ENCODE peak calls at places on chromosomes 5 and 9, in eight cellular contexts. Z is activated CD8-positive, alpha-beta memory T cell treated with anti-CD3 and anti-CD28 coated beads, Interleukin-2, amount 10 ng/mL, durations not matched to agents 7 days and 5 days; P is activated B cell treated with CpG ODN at 0.5 μM for 24 hours; T is HepG2; Q is stimulated activated naive CD8-positive, alpha-beta T cell treated with anti-CD3 and anti-CD28 coated beads, Interleukin-15, Interleukin-2, amounts not matched to agents 100 U/mL and 50 U/mL, for 24 hours; G is CD4-positive, alpha-beta T cell; S is activated naive CD4-positive, alpha-beta T cell treated with anti-CD3 and anti-CD28 coated beads, Interleukin-2, amount 50 U/mL, for 72 hours; R is sciatic nerve. O is an unnamed sample.

GRCh38 chr5:118637947-118638670 is 350.2 kb downstream of the DTWD2 start:
- ATAC-seq in G (no peak), R (no peak), S (no peak), Z (no peak), T (no peak), Q (no peak), P (no peak), O (no peak)

GRCh38 chr5:75484605-75485004 is 26.8 kb downstream of the CERT1 start:
- ATAC-seq in T (no peak), S (no peak), Z (no peak), G (no peak), Q (no peak), R (no peak), P (no peak), O (no peak)

GRCh38 chr5:141330299-141331080 is at the start of gene PCDHGA1:
- ATAC-seq in G (peak), S (no peak), T (peak), Q (no peak), Z (peak), R (no peak), P (peak), O (peak)

GRCh38 chr5:140261403-140262171 is 41.3 kb downstream of the PFDN1 start:
- ATAC-seq in R (peak), Z (peak), Q (peak), G (peak), P (no peak), S (peak), T (peak), O (peak)

GRCh38 chr5:132952829-132953228 is 10.6 kb downstream of the AFF4 start:
- ATAC-seq in Q (no peak), T (no peak), P (no peak), S (no peak), G (no peak), Z (no peak), R (no peak), O (no peak)

GRCh38 chr5:58015175-58015574 is 444.7 kb downstream of the PLK2 start:
- ATAC-seq in R (no peak), P (no peak), Z (no peak), T (no peak), Q (no peak), S (no peak), G (no peak), O (no peak)

GRCh38 chr9:21709464-21710058 is 92.9 kb upstream of the MTAP start:
- ATAC-seq in S (peak), P (peak), T (peak), Z (peak), Q (peak), G (peak), R (peak), O (peak)

GRCh38 chr9:110095776-110096175 is 112.2 kb downstream of the C9orf152 start:
- ATAC-seq in S (no peak), T (no peak), Z (no peak), P (no peak), R (no peak), Q (no peak), G (no peak), O (no peak)

GRCh38 chr9:16022228-16022627 is 469.4 kb downstream of the CCDC171 start:
- ATAC-seq in P (no peak), G (no peak), T (no peak), S (no peak), R (no peak), Z (no peak), Q (no peak), O (no peak)

GRCh38 chr9:125467341-125467740 is 205.7 kb downstream of the GAPVD1 start:
- ATAC-seq in Z (no peak), G (no peak), P (no peak), T (no peak), R (no peak), Q (no peak), S (no peak), O (no peak)

GRCh38 chr9:89619739-89620138 is 14.9 kb downstream of the GADD45G start:
- ATAC-seq in Z (no peak), G (no peak), S (no peak), R (no peak), Q (no peak), P (no peak), T (no peak), O (no peak)

GRCh38 chr9:35616681-35617459 is 1.3 kb downstream of the CD72 start:
- ATAC-seq in P (peak), Q (peak), S (peak), Z (peak), T (no peak), R (peak), G (peak), O (peak)

GRCh38 chr5:57816108-57816507 is 333.5 kb upstream of the ACTBL2 start:
- ATAC-seq in Q (no peak), P (no peak), G (no peak), Z (no peak), T (no peak), R (peak), S (peak), O (peak)

GRCh38 chr5:59039003-59039295 is 456.1 kb downstream of the RAB3C start:
- ATAC-seq in S (no peak), G (no peak), R (peak), Q (no peak), Z (peak), P (no peak), T (peak), O (peak)

GRCh38 chr9:128412120-128412790 is 8.4 kb upstream of the CERCAM start:
- ATAC-seq in T (peak), G (peak), Z (peak), Q (peak), P (no peak), R (no peak), S (peak), O (peak)

GRCh38 chr5:134649163-134649916 is 755 bp downstream of the SEC24A start:
- ATAC-seq in T (peak), P (peak), R (peak), G (no peak), Z (peak), Q (no peak), S (no peak), O (peak)

GRCh38 chr9:114419796-114420195 is 32.0 kb upstream of the AKNA start:
- ATAC-seq in S (no peak), P (no peak), Q (no peak), G (no peak), R (no peak), T (no peak), Z (no peak), O (no peak)

GRCh38 chr5:54761213-54761701 is 224.1 kb downstream of the ESM1 start:
- ATAC-seq in R (peak), T (no peak), G (no peak), Z (no peak), Q (no peak), P (no peak), S (no peak), O (peak)

GRCh38 chr5:135064235-135064570 is 30.2 kb upstream of the PITX1 start:
- ATAC-seq in T (no peak), R (no peak), G (no peak), Z (no peak), Q (no peak), S (no peak), P (no peak), O (no peak)

GRCh38 chr5:173210877-173211276 is 24.1 kb downstream of the NKX2-5 start:
- ATAC-seq in S (no peak), P (no peak), Q (no peak), G (no peak), Z (no peak), R (no peak), T (no peak), O (no peak)

GRCh38 chr9:33465596-33466564 is 7.8 kb downstream of the NOL6 start:
- ATAC-seq in R (no peak), Z (peak), Q (no peak), T (no peak), S (no peak), P (no peak), G (no peak), O (no peak)

GRCh38 chr9:131719262-131719908 is 20.5 kb downstream of the RAPGEF1 start:
- ATAC-seq in T (no peak), Q (no peak), Z (peak), R (peak), S (peak), G (peak), P (peak), O (peak)

GRCh38 chr5:78751872-78752271 is 103.3 kb upstream of the LHFPL2 start:
- ATAC-seq in G (no peak), S (no peak), Z (no peak), T (no peak), Q (no peak), P (no peak), R (no peak), O (no peak)

GRCh38 chr9:116641292-116642059 is 45.6 kb upstream of the TRIM32 start:
- ATAC-seq in R (peak), P (no peak), Z (no peak), S (no peak), T (no peak), Q (no peak), G (no peak), O (no peak)

GRCh38 chr9:89410022-89410421 is 87.9 kb downstream of the SEMA4D start:
- ATAC-seq in T (no peak), Q (no peak), S (peak), P (no peak), R (no peak), Z (no peak), G (no peak), O (no peak)

GRCh38 chr5:180689071-180689694 is 39.8 kb upstream of the FLT4 start:
- ATAC-seq in P (no peak), Q (peak), Z (peak), G (peak), R (no peak), T (no peak), S (peak), O (no peak)

GRCh38 chr5:78659714-78660113 is 11.1 kb upstream of the LHFPL2 start:
- ATAC-seq in P (no peak), T (no peak), S (no peak), Z (no peak), R (no peak), G (no peak), Q (no peak), O (no peak)

GRCh38 chr9:4929917-4930316 is 55.2 kb upstream of the JAK2 start:
- ATAC-seq in P (no peak), R (no peak), Z (no peak), G (no peak), Q (no peak), T (no peak), S (no peak), O (no peak)

GRCh38 chr5:95907740-95908706 is 53.6 kb downstream of the ELL2 start:
- ATAC-seq in S (no peak), P (no peak), Z (no peak), T (peak), R (no peak), Q (no peak), G (no peak), O (no peak)

GRCh38 chr5:102451082-102451481 is 47.7 kb downstream of the SLCO6A1 start:
- ATAC-seq in T (peak), G (no peak), R (no peak), P (no peak), Q (no peak), Z (no peak), S (no peak), O (no peak)

GRCh38 chr5:33422191-33422590 is 18.6 kb upstream of the TARS1 start:
- ATAC-seq in R (no peak), P (no peak), Q (no peak), G (no peak), T (no peak), S (no peak), Z (no peak), O (peak)

GRCh38 chr9:14747116-14747515 is 24.6 kb upstream of the CER1 start:
- ATAC-seq in S (no peak), T (no peak), P (no peak), R (no peak), Z (no peak), Q (no peak), G (no peak), O (no peak)